ENCODE peak calls at places on chromosomes 11 and 22, in eight cellular contexts. One of them, this sample, is unnamed.

GRCh38 chr22:50329236-50329635 is 2.4 kb upstream of the DENND6B start:
- DNase-seq in left lung: no peak
- DNase-seq in GM10248: no peak
- DNase-seq in CD8-positive, alpha-beta T cell: no peak
- DNase-seq in fibroblast of the aortic adventitia: no peak
- DNase-seq in HCT116: no peak
- DNase-seq in uterus: no peak
- DNase-seq in GM06990: no peak
- DNase-seq in this sample: no peak

GRCh38 chr22:29152381-29153138 is 53.1 kb upstream of the EMID1 start:
- DNase-seq in left lung: peak
- DNase-seq in CD8-positive, alpha-beta T cell: no peak
- DNase-seq in uterus: no peak
- DNase-seq in GM06990: no peak
- DNase-seq in HCT116: no peak
- DNase-seq in GM10248: no peak
- DNase-seq in fibroblast of the aortic adventitia: peak
- DNase-seq in this sample: no peak

GRCh38 chr11:26950260-26950719 is 43.6 kb upstream of the FIBIN start:
- DNase-seq in uterus: no peak
- DNase-seq in HCT116: no peak
- DNase-seq in GM06990: no peak
- DNase-seq in fibroblast of the aortic adventitia: peak
- DNase-seq in CD8-positive, alpha-beta T cell: no peak
- DNase-seq in GM10248: no peak
- DNase-seq in left lung: peak
- DNase-seq in this sample: no peak

GRCh38 chr11:45082744-45083543 is 63.5 kb upstream of the PRDM11 start:
- DNase-seq in CD8-positive, alpha-beta T cell: no peak
- DNase-seq in left lung: no peak
- DNase-seq in HCT116: no peak
- DNase-seq in fibroblast of the aortic adventitia: no peak
- DNase-seq in GM10248: no peak
- DNase-seq in GM06990: no peak
- DNase-seq in uterus: no peak
- DNase-seq in this sample: no peak

GRCh38 chr11:71240865-71241691 is 11.3 kb downstream of the SHANK2 start:
- DNase-seq in left lung: no peak
- DNase-seq in fibroblast of the aortic adventitia: peak
- DNase-seq in HCT116: no peak
- DNase-seq in GM06990: no peak
- DNase-seq in GM10248: no peak
- DNase-seq in CD8-positive, alpha-beta T cell: no peak
- DNase-seq in uterus: no peak
- DNase-seq in this sample: no peak

GRCh38 chr11:1382831-1383607 is 6.7 kb upstream of the BRSK2 start:
- DNase-seq in CD8-positive, alpha-beta T cell: peak
- DNase-seq in GM10248: peak
- DNase-seq in GM06990: peak
- DNase-seq in left lung: peak
- DNase-seq in uterus: peak
- DNase-seq in fibroblast of the aortic adventitia: peak
- DNase-seq in HCT116: peak
- DNase-seq in this sample: peak

GRCh38 chr22:44407404-44408226 is 90.4 kb downstream of the RTL6 start:
- DNase-seq in HCT116: no peak
- DNase-seq in GM06990: no peak
- DNase-seq in fibroblast of the aortic adventitia: no peak
- DNase-seq in GM10248: no peak
- DNase-seq in uterus: no peak
- DNase-seq in left lung: peak
- DNase-seq in CD8-positive, alpha-beta T cell: no peak
- DNase-seq in this sample: no peak

GRCh38 chr11:721347-721912 is 15.4 kb downstream of the EPS8L2 start:
- DNase-seq in left lung: no peak
- DNase-seq in GM10248: no peak
- DNase-seq in CD8-positive, alpha-beta T cell: no peak
- DNase-seq in HCT116: no peak
- DNase-seq in uterus: no peak
- DNase-seq in GM06990: no peak
- DNase-seq in fibroblast of the aortic adventitia: no peak
- DNase-seq in this sample: peak

GRCh38 chr11:67111261-67111660 is 7.8 kb upstream of the KDM2A start:
- DNase-seq in GM06990: no peak
- DNase-seq in CD8-positive, alpha-beta T cell: no peak
- DNase-seq in HCT116: no peak
- DNase-seq in GM10248: no peak
- DNase-seq in left lung: no peak
- DNase-seq in uterus: no peak
- DNase-seq in fibroblast of the aortic adventitia: peak
- DNase-seq in this sample: no peak

GRCh38 chr22:47631571-47632102 is 869.2 kb downstream of the TBC1D22A start:
- DNase-seq in GM06990: no peak
- DNase-seq in left lung: no peak
- DNase-seq in fibroblast of the aortic adventitia: no peak
- DNase-seq in uterus: no peak
- DNase-seq in CD8-positive, alpha-beta T cell: no peak
- DNase-seq in GM10248: no peak
- DNase-seq in HCT116: peak
- DNase-seq in this sample: no peak

GRCh38 chr11:35180311-35181233 is 41.6 kb downstream of the CD44 start:
- DNase-seq in fibroblast of the aortic adventitia: peak
- DNase-seq in HCT116: no peak
- DNase-seq in uterus: no peak
- DNase-seq in CD8-positive, alpha-beta T cell: no peak
- DNase-seq in GM10248: no peak
- DNase-seq in GM06990: no peak
- DNase-seq in left lung: no peak
- DNase-seq in this sample: no peak

GRCh38 chr11:100684101-100685065 is 2.7 kb upstream of the ARHGAP42 start:
- DNase-seq in HCT116: peak
- DNase-seq in CD8-positive, alpha-beta T cell: no peak
- DNase-seq in GM06990: peak
- DNase-seq in uterus: no peak
- DNase-seq in GM10248: no peak
- DNase-seq in fibroblast of the aortic adventitia: no peak
- DNase-seq in left lung: no peak
- DNase-seq in this sample: peak

GRCh38 chr11:8671242-8671641 is 11.2 kb downstream of the TRIM66 start:
- DNase-seq in left lung: peak
- DNase-seq in CD8-positive, alpha-beta T cell: no peak
- DNase-seq in GM06990: no peak
- DNase-seq in fibroblast of the aortic adventitia: peak
- DNase-seq in HCT116: no peak
- DNase-seq in GM10248: no peak
- DNase-seq in uterus: peak
- DNase-seq in this sample: no peak

DNA sequence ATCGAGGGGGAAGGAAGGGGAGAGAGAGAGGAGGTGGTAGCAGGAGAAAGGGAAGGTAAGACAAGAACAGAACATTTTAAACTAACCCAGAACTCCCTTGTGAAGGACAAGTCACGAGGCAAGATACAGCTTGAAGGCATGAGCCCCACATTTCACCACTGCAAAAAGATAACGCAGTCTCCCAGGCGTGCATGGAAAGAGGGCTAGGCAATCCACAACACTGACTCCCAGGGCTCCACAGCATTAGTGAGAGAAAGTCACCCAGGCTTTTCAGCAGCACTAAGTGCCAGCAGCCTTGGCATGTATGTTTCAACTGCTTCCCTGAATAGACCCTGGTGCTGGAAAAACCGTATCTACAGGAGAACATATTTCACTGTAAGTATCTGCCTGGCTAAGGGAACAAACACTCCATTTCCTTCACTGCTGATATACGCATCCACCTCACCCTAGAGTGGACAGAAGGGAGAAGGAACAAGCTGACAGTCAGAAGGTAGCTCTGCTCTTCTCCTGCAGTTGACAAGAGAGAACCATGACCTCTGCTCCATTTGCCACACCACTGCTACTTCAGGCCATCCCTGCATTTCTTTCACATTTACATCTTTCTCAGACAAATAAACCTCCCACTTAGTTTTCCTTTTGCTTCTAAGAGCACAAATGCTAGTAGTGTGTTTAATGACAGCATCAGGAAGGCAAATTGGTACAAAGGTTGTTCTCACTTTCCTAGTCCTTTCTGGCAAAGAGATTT is 87.9 kb downstream of the AMBRA1 start:
- DNase-seq in fibroblast of the aortic adventitia: no peak
- DNase-seq in uterus: no peak
- DNase-seq in HCT116: no peak
- DNase-seq in GM06990: no peak
- DNase-seq in GM10248: no peak
- DNase-seq in left lung: no peak
- DNase-seq in CD8-positive, alpha-beta T cell: no peak
- DNase-seq in this sample: no peak
- TF ChIP-seq CTCF in fibroblast of the aortic adventitia: no peak
- TF ChIP-seq CTCF in uterus: no peak
- TF ChIP-seq CTCF in HCT116: no peak
- TF ChIP-seq CTCF in GM06990: no peak
- TF ChIP-seq CTCF in GM10248: no peak
- TF ChIP-seq CTCF in left lung: no peak
- TF ChIP-seq CTCF in CD8-positive, alpha-beta T cell: no peak
- TF ChIP-seq CTCF in this sample: no peak

GRCh38 chr22:41799486-41800347 is 762 bp upstream of the CCDC134 start:
- DNase-seq in GM06990: peak
- DNase-seq in GM10248: peak
- DNase-seq in left lung: peak
- DNase-seq in CD8-positive, alpha-beta T cell: no peak
- DNase-seq in fibroblast of the aortic adventitia: peak
- DNase-seq in uterus: peak
- DNase-seq in HCT116: no peak
- DNase-seq in this sample: peak
- TF ChIP-seq CTCF in GM06990: no peak
- TF ChIP-seq CTCF in GM10248: no peak
- TF ChIP-seq CTCF in left lung: no peak
- TF ChIP-seq CTCF in CD8-positive, alpha-beta T cell: no peak
- TF ChIP-seq CTCF in fibroblast of the aortic adventitia: no peak
- TF ChIP-seq CTCF in uterus: no peak
- TF ChIP-seq CTCF in HCT116: no peak
- TF ChIP-seq CTCF in this sample: no peak

GRCh38 chr11:43937434-43938411 is 4.7 kb upstream of the C11orf96 start:
- DNase-seq in HCT116: peak
- DNase-seq in left lung: no peak
- DNase-seq in GM10248: no peak
- DNase-seq in fibroblast of the aortic adventitia: peak
- DNase-seq in CD8-positive, alpha-beta T cell: no peak
- DNase-seq in uterus: no peak
- DNase-seq in GM06990: no peak
- DNase-seq in this sample: no peak
- TF ChIP-seq CTCF in HCT116: peak
- TF ChIP-seq CTCF in left lung: peak
- TF ChIP-seq CTCF in GM10248: no peak
- TF ChIP-seq CTCF in fibroblast of the aortic adventitia: peak
- TF ChIP-seq CTCF in CD8-positive, alpha-beta T cell: no peak
- TF ChIP-seq CTCF in uterus: peak
- TF ChIP-seq CTCF in GM06990: no peak
- TF ChIP-seq CTCF in this sample: no peak

DNA sequence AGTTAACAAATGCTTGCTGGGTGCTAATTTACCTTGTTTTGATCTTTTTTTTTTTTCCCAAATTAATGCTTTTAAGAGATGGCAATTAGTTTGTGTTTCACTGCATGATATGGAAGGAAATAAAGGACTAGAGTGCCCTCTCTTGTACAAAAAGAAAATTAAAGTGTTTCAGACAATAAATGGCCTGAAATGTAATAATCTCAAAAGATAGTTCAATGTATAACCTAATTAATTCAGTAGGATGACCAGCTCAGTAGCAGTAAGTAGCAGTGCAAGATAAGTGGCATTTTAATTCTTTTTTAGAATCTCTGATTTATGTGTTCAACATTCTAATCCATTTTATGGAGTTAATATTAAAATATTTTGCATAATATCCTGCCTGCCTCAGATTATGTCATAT is 39.9 kb upstream of the MYO18B start:
- DNase-seq in CD8-positive, alpha-beta T cell: no peak
- DNase-seq in uterus: no peak
- DNase-seq in GM10248: peak
- DNase-seq in GM06990: no peak
- DNase-seq in HCT116: no peak
- DNase-seq in fibroblast of the aortic adventitia: peak
- DNase-seq in left lung: no peak
- DNase-seq in this sample: peak
- TF ChIP-seq CTCF in CD8-positive, alpha-beta T cell: no peak
- TF ChIP-seq CTCF in uterus: peak
- TF ChIP-seq CTCF in GM10248: peak
- TF ChIP-seq CTCF in GM06990: peak
- TF ChIP-seq CTCF in HCT116: peak
- TF ChIP-seq CTCF in fibroblast of the aortic adventitia: peak
- TF ChIP-seq CTCF in left lung: no peak
- TF ChIP-seq CTCF in this sample: no peak

DNA sequence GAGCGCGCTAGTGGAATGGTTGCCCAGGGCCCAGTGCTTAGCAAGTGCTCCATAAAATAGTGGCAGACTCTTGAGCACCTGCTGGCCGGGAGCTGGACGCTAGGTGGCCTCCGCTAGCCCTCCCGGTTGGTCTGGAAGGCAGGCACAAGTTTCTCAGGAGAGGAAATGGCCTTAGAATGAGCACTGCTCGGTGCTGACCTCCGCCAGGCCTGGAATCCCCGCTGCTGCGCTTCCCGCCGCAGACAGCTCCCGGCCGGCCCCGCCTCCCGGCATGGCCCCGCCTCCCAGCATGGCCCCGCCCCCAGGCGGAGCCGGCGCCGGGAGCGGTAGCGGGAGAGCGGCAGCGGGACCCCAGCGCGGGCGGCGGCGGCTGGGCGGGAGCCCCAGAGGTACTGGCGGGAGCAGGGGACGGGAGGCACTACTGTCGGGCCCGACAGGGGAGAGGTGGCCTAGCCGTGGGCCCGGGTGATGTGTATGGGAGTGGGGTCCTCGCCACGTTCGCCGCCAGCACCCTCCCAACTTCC is at the start of gene SIPA1:
- DNase-seq in uterus: peak
- DNase-seq in left lung: peak
- DNase-seq in CD8-positive, alpha-beta T cell: peak
- DNase-seq in GM06990: peak
- DNase-seq in GM10248: peak
- DNase-seq in fibroblast of the aortic adventitia: peak
- DNase-seq in HCT116: peak
- DNase-seq in this sample: peak
- TF ChIP-seq CTCF in uterus: peak
- TF ChIP-seq CTCF in left lung: no peak
- TF ChIP-seq CTCF in CD8-positive, alpha-beta T cell: no peak
- TF ChIP-seq CTCF in GM06990: peak
- TF ChIP-seq CTCF in GM10248: peak
- TF ChIP-seq CTCF in fibroblast of the aortic adventitia: peak
- TF ChIP-seq CTCF in HCT116: peak
- TF ChIP-seq CTCF in this sample: no peak